ENCODE peak calls at places on chromosomes 11 and 22, in five cellular contexts. One of them, this sample, is unnamed.

GRCh38 chr11:63623513-63624140 is 9.4 kb upstream of the PLAAT3 start:
- DNase-seq in endothelial cell: no peak
- DNase-seq in non-pigmented ciliary epithelial cell: no peak
- DNase-seq in foreskin fibroblast: no peak
- DNase-seq in NCI-H2081: no peak
- DNase-seq in this sample: no peak

GRCh38 chr22:32409977-32410376 is 2.1 kb downstream of the RTCB start:
- DNase-seq in non-pigmented ciliary epithelial cell: no peak
- DNase-seq in NCI-H2081: no peak
- DNase-seq in endothelial cell: no peak
- DNase-seq in foreskin fibroblast: no peak
- DNase-seq in this sample: peak; percentile 68

GRCh38 chr11:88402192-88402715 is 64.7 kb upstream of the CTSC start:
- DNase-seq in endothelial cell: no peak
- DNase-seq in foreskin fibroblast: peak; percentile 69
- DNase-seq in NCI-H2081: no peak
- DNase-seq in non-pigmented ciliary epithelial cell: peak; percentile 81
- DNase-seq in this sample: no peak

GRCh38 chr22:39405346-39406085 is 5.9 kb downstream of the TAB1 start:
- DNase-seq in NCI-H2081: no peak
- DNase-seq in foreskin fibroblast: peak; percentile 68
- DNase-seq in non-pigmented ciliary epithelial cell: no peak
- DNase-seq in endothelial cell: no peak
- DNase-seq in this sample: no peak

GRCh38 chr11:67563354-67564114 is 20.1 kb upstream of the GSTP1 start:
- DNase-seq in non-pigmented ciliary epithelial cell: peak; percentile 88
- DNase-seq in foreskin fibroblast: peak; percentile 86
- DNase-seq in NCI-H2081: no peak
- DNase-seq in endothelial cell: no peak
- DNase-seq in this sample: peak; percentile 71

GRCh38 chr11:64356498-64357411 is 2.2 kb upstream of the RPS6KA4 start:
- DNase-seq in non-pigmented ciliary epithelial cell: no peak
- DNase-seq in endothelial cell: peak; percentile 85
- DNase-seq in NCI-H2081: peak; percentile 22
- DNase-seq in foreskin fibroblast: no peak
- DNase-seq in this sample: no peak

GRCh38 chr22:48889887-48890692 is 937.6 kb downstream of the BRD1 start:
- DNase-seq in non-pigmented ciliary epithelial cell: no peak
- DNase-seq in foreskin fibroblast: no peak
- DNase-seq in endothelial cell: no peak
- DNase-seq in NCI-H2081: no peak
- DNase-seq in this sample: no peak

GRCh38 chr11:1048375-1049070 is 12.0 kb upstream of the MUC6 start:
- DNase-seq in endothelial cell: no peak
- DNase-seq in foreskin fibroblast: no peak
- DNase-seq in non-pigmented ciliary epithelial cell: no peak
- DNase-seq in NCI-H2081: no peak
- DNase-seq in this sample: no peak

GRCh38 chr11:35584321-35584720 is 33.9 kb upstream of the FJX1 start:
- DNase-seq in NCI-H2081: no peak
- DNase-seq in foreskin fibroblast: peak; percentile 66
- DNase-seq in non-pigmented ciliary epithelial cell: peak; percentile 58
- DNase-seq in endothelial cell: no peak
- DNase-seq in this sample: no peak

GRCh38 chr11:108062336-108062735 is 53.6 kb downstream of the CUL5 start:
- DNase-seq in NCI-H2081: no peak
- DNase-seq in foreskin fibroblast: no peak
- DNase-seq in non-pigmented ciliary epithelial cell: no peak
- DNase-seq in endothelial cell: no peak
- DNase-seq in this sample: no peak

GRCh38 chr22:17368727-17369552 is at the start of gene CECR2:
- DNase-seq in endothelial cell: peak; percentile 74
- DNase-seq in non-pigmented ciliary epithelial cell: no peak
- DNase-seq in foreskin fibroblast: no peak
- DNase-seq in NCI-H2081: no peak
- DNase-seq in this sample: peak; percentile 21